ENCODE peak calls at places on chromosomes 4 and X, in seven cellular contexts. U is stimulated activated CD8-positive, alpha-beta memory T cell treated with anti-CD3 and anti-CD28 coated beads, Interleukin-15, amount 100 ng/mL, for 1 hour; S is gastrocnemius medialis; E is GM03348; B is naive thymus-derived CD4-positive, alpha-beta T cell; L is stimulated activated CD4-positive, alpha-beta T cell treated with anti-CD3 and anti-CD28 coated beads, Interleukin-4, amount 100 ng/mL, for 48 hours; H is aorta. K is an unnamed sample.

GRCh38 chr4:2647403-2648158 is 108.6 kb downstream of the TNIP2 start:
- DNase-seq in E (no peak), U (no peak), B (no peak), H (peak; percentile 52), L (no peak), S (peak; percentile 53), K (no peak)

GRCh38 chrX:49844622-49845021 is 15.5 kb downstream of the PAGE4 start:
- DNase-seq in H (no peak), B (no peak), U (no peak), E (no peak), L (no peak), S (no peak), K (no peak)

GRCh38 chr4:126991965-126992364 is 640.8 kb upstream of the INTU start:
- DNase-seq in L (no peak), H (no peak), S (no peak), E (no peak), U (no peak), B (no peak), K (peak; percentile 13)

GRCh38 chrX:20267924-20268701 is 1.4 kb upstream of the RPS6KA3 start:
- DNase-seq in U (no peak), S (peak; percentile 48), H (peak; percentile 86), B (no peak), L (no peak), E (peak; percentile 23), K (no peak)

GRCh38 chr4:3791910-3792542 is 25.8 kb downstream of the ADRA2C start:
- DNase-seq in S (no peak), U (no peak), E (peak; percentile 64), H (peak; percentile 85), L (no peak), B (no peak), K (no peak)

GRCh38 chr4:113406723-113407016 is 354.9 kb downstream of the CAMK2D start:
- DNase-seq in S (no peak), U (no peak), H (no peak), L (no peak), B (no peak), E (no peak), K (no peak)

GRCh38 chr4:111027526-111027925 is 404.6 kb upstream of the PITX2 start:
- DNase-seq in S (no peak), U (no peak), H (no peak), B (no peak), L (no peak), E (peak; percentile 48), K (no peak)

GRCh38 chrX:72094894-72095293 is 36.8 kb downstream of the RTL5 start:
- DNase-seq in U (peak; percentile 35), S (no peak), L (peak; percentile 26), B (peak; percentile 31), E (no peak), H (no peak), K (no peak)

GRCh38 chr4:8559011-8559410 is 21.2 kb upstream of the GPR78 start:
- DNase-seq in B (no peak), L (no peak), E (no peak), S (no peak), U (no peak), H (peak; percentile 50), K (no peak)

GRCh38 chr4:152327606-152328453 is 208.1 kb downstream of the FBXW7 start:
- DNase-seq in L (no peak), E (no peak), S (no peak), H (no peak), B (peak; percentile 23), U (no peak), K (peak; percentile 45)

GRCh38 chrX:112834016-112834855 is 6.4 kb downstream of the AMOT start:
- DNase-seq in B (no peak), H (no peak), U (no peak), E (peak; percentile 54), S (no peak), L (no peak), K (no peak)

GRCh38 chrX:135295238-135295943 is 13.9 kb upstream of the ETDC start:
- DNase-seq in U (peak; percentile 21), S (peak; percentile 11), H (peak; percentile 79), L (peak; percentile 59), E (no peak), B (peak; percentile 59), K (no peak)

GRCh38 chrX:129959493-129959832 is 23.0 kb upstream of the BCORL1 start:
- DNase-seq in E (peak; percentile 48), L (no peak), B (no peak), U (no peak), S (no peak), H (no peak), K (peak; percentile 33)

GRCh38 chrX:154506483-154507332 is 9.3 kb downstream of the FAM3A start:
- DNase-seq in S (no peak), L (no peak), H (no peak), B (no peak), E (no peak), U (no peak), K (no peak)

GRCh38 chr4:115360441-115360840 is 247.0 kb upstream of the NDST4 start:
- DNase-seq in L (no peak), H (no peak), S (no peak), E (no peak), U (no peak), B (no peak), K (peak; percentile 18)

GRCh38 chr4:75723117-75723801 is 1.1 kb upstream of the USO1 start:
- DNase-seq in E (peak; percentile 50), B (no peak), L (no peak), H (no peak), S (no peak), U (no peak), K (peak; percentile 85)

GRCh38 chr4:3302786-3303444 is 10.1 kb downstream of the RGS12 start:
- DNase-seq in U (no peak), E (no peak), S (no peak), H (peak; percentile 63), B (no peak), L (peak; percentile 6), K (no peak)

GRCh38 chr4:1408418-1408817 is 2.2 kb upstream of the NKX1-1 start:
- DNase-seq in B (no peak), L (no peak), U (no peak), H (no peak), S (no peak), E (peak; percentile 6), K (no peak)

GRCh38 chrX:1170243-1170642 is 42.2 kb downstream of the CRLF2 start:
- DNase-seq in L (no peak), E (no peak), B (no peak), S (no peak), U (no peak), H (no peak), K (no peak)

GRCh38 chrX:49262603-49263002 is 1.9 kb downstream of the FOXP3 start:
- DNase-seq in H (no peak), L (no peak), B (no peak), E (no peak), U (no peak), S (no peak), K (no peak)

GRCh38 chr4:64341711-64342110 is 67.5 kb downstream of the TECRL start:
- DNase-seq in B (no peak), E (no peak), H (no peak), L (no peak), S (peak; percentile 81), U (no peak), K (peak; percentile 12)

GRCh38 chrX:17500145-17500579 is 125.2 kb downstream of the NHS start:
- DNase-seq in L (no peak), U (no peak), B (no peak), S (no peak), H (no peak), E (peak; percentile 29), K (peak; percentile 45)

GRCh38 chr4:146132445-146132844 is 43.1 kb upstream of the LSM6 start:
- DNase-seq in E (no peak), L (peak; percentile 62), B (no peak), U (no peak), H (no peak), S (no peak), K (peak; percentile 23)

GRCh38 chr4:140427104-140427918 is at the start of gene CLGN:
- DNase-seq in H (peak; percentile 88), L (peak; percentile 28), U (no peak), E (peak; percentile 89), B (peak; percentile 40), S (no peak), K (peak; percentile 34)

GRCh38 chr4:151409470-151410313 is 716 bp downstream of the FHIP1A start:
- DNase-seq in U (no peak), E (no peak), S (peak; percentile 78), B (peak; percentile 18), L (no peak), H (no peak), K (peak; percentile 73)

GRCh38 chr4:13766722-13767495 is 139.4 kb upstream of the BOD1L1 start:
- DNase-seq in H (no peak), E (no peak), L (no peak), S (no peak), U (no peak), B (no peak), K (peak; percentile 27)

GRCh38 chr4:123867910-123868587 is 471.5 kb downstream of the SPRY1 start:
- DNase-seq in U (no peak), H (no peak), S (no peak), B (no peak), L (no peak), E (no peak), K (no peak)

GRCh38 chrX:49282647-49283011 is 13.0 kb downstream of the PPP1R3F start:
- DNase-seq in L (no peak), U (no peak), E (peak; percentile 9), B (no peak), H (no peak), S (no peak), K (no peak)

GRCh38 chr4:141571368-141571767 is 65.0 kb upstream of the IL15 start:
- DNase-seq in H (no peak), E (no peak), B (no peak), L (no peak), U (no peak), S (no peak), K (no peak)

GRCh38 chr4:73662709-73663546 is 42.7 kb upstream of the RASSF6 start:
- DNase-seq in L (no peak), S (no peak), E (peak; percentile 45), H (no peak), U (no peak), B (no peak), K (peak; percentile 65)

GRCh38 chrX:107684956-107685385 is 56.7 kb downstream of the PRPS1 start:
- DNase-seq in H (no peak), U (no peak), B (no peak), L (no peak), S (peak; percentile 80), E (no peak), K (no peak)

GRCh38 chr4:128566688-128567087 is 242.8 kb upstream of the JADE1 start:
- DNase-seq in B (no peak), H (no peak), U (no peak), E (no peak), L (no peak), S (no peak), K (no peak)

GRCh38 chrX:130086414-130087207 is 23.7 kb downstream of the ELF4 start:
- DNase-seq in L (peak; percentile 49), U (peak; percentile 30), H (no peak), S (no peak), B (peak; percentile 79), E (no peak), K (no peak)

K was measured in foreskin keratinocyte.